ENCODE peak calls at places on chromosomes 6 and 20, in nine cellular contexts. Z is stimulated activated naive CD8-positive, alpha-beta T cell treated with anti-CD3 and anti-CD28 coated beads, Interleukin-15, Interleukin-2, amounts not matched to agents 100 U/mL and 50 U/mL, for 24 hours; B is endothelial cell; W is NCI-H1105 treated with DMSO at 0.1 percent for 48 hours; Q is effector memory CD8-positive, alpha-beta T cell; F is T-helper 9 cell; L is mesenchymal stem cell; K is ELR; A is Daoy. R is an unnamed sample.
A peak's percentile ranks its signal among the peaks of the same experiment; 100 is the strongest.

GRCh38 chr6:89295981-89296380 is 19.1 kb downstream of the GABRR2 start:
- DNase-seq in Z (no peak), B (no peak), W (no peak), Q (no peak), F (no peak), L (no peak), K (no peak), A (no peak), R (no peak)

GRCh38 chr20:3681352-3681930 is 369 bp downstream of the ADAM33 start:
- DNase-seq in Z (no peak), B (no peak), W (no peak), Q (no peak), F (no peak), L (no peak), K (no peak), A (no peak), R (no peak)

GRCh38 chr6:111823831-111824607 is 49.2 kb downstream of the FYN start:
- DNase-seq in Z (no peak), B (no peak), W (no peak), Q (no peak), F (no peak), L (peak; percentile 76), K (peak; percentile 79), A (peak; percentile 64), R (no peak)

GRCh38 chr6:166624275-166624674 is 2.8 kb downstream of the RPS6KA2 start:
- DNase-seq in Z (no peak), B (no peak), W (no peak), Q (no peak), F (no peak), L (peak; percentile 82), K (no peak), A (peak; percentile 27), R (no peak)

GRCh38 chr6:156719720-156720563 is 57.2 kb upstream of the ARID1B start:
- DNase-seq in Z (peak; percentile 79), B (peak; percentile 39), W (no peak), Q (peak; percentile 65), F (peak; percentile 63), L (peak; percentile 88), K (peak; percentile 94), A (peak; percentile 94), R (no peak)

GRCh38 chr6:72977114-72977513 is 248.2 kb downstream of the KHDC1L start:
- DNase-seq in Z (no peak), B (no peak), W (no peak), Q (no peak), F (no peak), L (no peak), K (no peak), A (no peak), R (no peak)

GRCh38 chr20:32497589-32498224 is 87.4 kb downstream of the NOL4L start:
- DNase-seq in Z (no peak), B (peak; percentile 58), W (no peak), Q (no peak), F (no peak), L (no peak), K (no peak), A (no peak), R (no peak)

GRCh38 chr20:57779401-57780003 is 69.7 kb upstream of the PMEPA1 start:
- DNase-seq in Z (no peak), B (no peak), W (no peak), Q (no peak), F (no peak), L (no peak), K (no peak), A (peak; percentile 26), R (no peak)

GRCh38 chr6:21444861-21445260 is 148.7 kb upstream of the SOX4 start:
- DNase-seq in Z (no peak), B (no peak), W (no peak), Q (no peak), F (no peak), L (no peak), K (no peak), A (no peak), R (no peak)

GRCh38 chr6:63839485-63839884 is 203.9 kb downstream of the PHF3 start:
- DNase-seq in Z (no peak), B (no peak), W (no peak), Q (no peak), F (no peak), L (peak; percentile 91), K (no peak), A (peak; percentile 7), R (no peak)

GRCh38 chr6:127514396-127515227 is 4.5 kb downstream of the MTCL3 start:
- DNase-seq in Z (peak; percentile 51), B (peak; percentile 55), W (peak; percentile 65), Q (peak; percentile 25), F (peak; percentile 33), L (peak; percentile 42), K (peak; percentile 73), A (no peak), R (no peak)

GRCh38 chr6:148064406-148065134 is 278.1 kb upstream of the SASH1 start:
- DNase-seq in Z (no peak), B (no peak), W (no peak), Q (no peak), F (no peak), L (peak; percentile 72), K (peak; percentile 80), A (peak; percentile 93), R (no peak)

GRCh38 chr6:107418118-107418517 is 41.2 kb downstream of the PDSS2 start:
- DNase-seq in Z (no peak), B (no peak), W (no peak), Q (no peak), F (no peak), L (peak; percentile 13), K (peak; percentile 54), A (no peak), R (peak; percentile 23)

GRCh38 chr6:44133003-44133931 is 5.9 kb downstream of the TMEM63B start:
- DNase-seq in Z (no peak), B (no peak), W (peak; percentile 57), Q (no peak), F (no peak), L (peak; percentile 56), K (peak; percentile 57), A (peak; percentile 49), R (peak; percentile 86)

GRCh38 chr6:9540534-9541126 is 874.2 kb downstream of the TFAP2A start:
- DNase-seq in Z (no peak), B (peak; percentile 9), W (peak; percentile 57), Q (no peak), F (no peak), L (peak; percentile 52), K (peak; percentile 83), A (peak; percentile 68), R (peak; percentile 27)

GRCh38 chr6:44265003-44265842 is at the start of gene NFKBIE:
- DNase-seq in Z (peak; percentile 98), B (peak; percentile 96), W (peak; percentile 80), Q (peak; percentile 93), F (peak; percentile 96), L (peak; percentile 96), K (peak; percentile 96), A (peak; percentile 97), R (peak; percentile 99)

GRCh38 chr6:42454428-42454791 is 2.7 kb upstream of the TRERF1 start:
- DNase-seq in Z (no peak), B (peak; percentile 21), W (no peak), Q (no peak), F (no peak), L (peak; percentile 38), K (no peak), A (peak; percentile 9), R (peak; percentile 72)

GRCh38 chr20:57698191-57698866 is 11.5 kb downstream of the PMEPA1 start:
- DNase-seq in Z (peak; percentile 69), B (no peak), W (no peak), Q (no peak), F (no peak), L (peak; percentile 95), K (peak; percentile 98), A (peak; percentile 97), R (no peak)

GRCh38 chr6:166515072-166515810 is 71.2 kb downstream of the RAMACL start:
- DNase-seq in Z (peak; percentile 66), B (no peak), W (no peak), Q (no peak), F (no peak), L (peak; percentile 89), K (peak; percentile 79), A (peak; percentile 77), R (no peak)

GRCh38 chr6:104958178-104958520 is 1.2 kb downstream of the LIN28B start:
- DNase-seq in Z (no peak), B (no peak), W (no peak), Q (no peak), F (no peak), L (peak; percentile 50), K (no peak), A (no peak), R (no peak)